ENCODE peak calls at places on chromosomes 2 and 18, in nine cellular contexts. U is stomach, L is tibial nerve, G is HepG2, E is H1, Y is SK-N-SH, C is ovary, J is sigmoid colon, T is K562. P is an unnamed sample.

GRCh38 chr2:3598197-3598910 is 3.4 kb downstream of the COLEC11 start:
- DNase-seq in C (no peak), T (no peak), Y (no peak), J (no peak), U (no peak), L (no peak), G (no peak), E (no peak), P (no peak)

GRCh38 chr2:16152928-16153753 is 212.8 kb downstream of the MYCN start:
- DNase-seq in J (no peak), L (no peak), Y (no peak), E (no peak), U (no peak), G (no peak), T (no peak), C (no peak), P (no peak)

GRCh38 chr2:157839162-157839801 is 36.8 kb downstream of the ACVR1 start:
- DNase-seq in Y (peak; percentile 63), C (no peak), L (no peak), G (peak; percentile 70), E (peak; percentile 63), J (no peak), T (peak; percentile 79), U (no peak), P (no peak)

GRCh38 chr18:10378688-10379465 is 75.6 kb upstream of the APCDD1 start:
- DNase-seq in C (no peak), J (no peak), U (no peak), G (no peak), L (no peak), T (no peak), Y (no peak), E (no peak), P (no peak)

GRCh38 chr2:200703132-200703925 is 108.4 kb upstream of the BZW1 start:
- DNase-seq in C (no peak), U (no peak), Y (peak; percentile 15), L (no peak), J (no peak), G (peak; percentile 77), T (peak; percentile 48), E (no peak), P (no peak)

GRCh38 chr2:139160838-139161237 is 380.6 kb upstream of the NXPH2 start:
- DNase-seq in L (no peak), E (no peak), C (no peak), U (no peak), G (no peak), T (no peak), Y (no peak), J (no peak), P (no peak)

GRCh38 chr2:236946871-236947270 is 138.8 kb upstream of the COPS8 start:
- DNase-seq in E (no peak), C (no peak), L (no peak), T (no peak), U (no peak), G (no peak), Y (no peak), J (peak; percentile 46), P (peak; percentile 83)

GRCh38 chr18:53004798-53005197 is 664.8 kb downstream of the DCC start:
- DNase-seq in C (no peak), E (no peak), T (no peak), J (no peak), Y (no peak), G (no peak), U (no peak), L (no peak), P (no peak)

GRCh38 chr2:238231251-238231793 is 8.5 kb downstream of the HES6 start:
- DNase-seq in T (peak; percentile 80), L (peak; percentile 64), Y (no peak), G (no peak), C (peak; percentile 63), J (peak; percentile 91), E (peak; percentile 91), U (peak; percentile 75), P (peak; percentile 94)

GRCh38 chr2:137935591-137935990 is 28.7 kb upstream of the HNMT start:
- DNase-seq in U (no peak), J (no peak), E (no peak), Y (no peak), G (no peak), L (no peak), C (no peak), T (no peak), P (no peak)

GRCh38 chr2:99775585-99775984 is 285.8 kb upstream of the REV1 start:
- DNase-seq in G (no peak), C (no peak), E (no peak), J (no peak), L (no peak), T (no peak), U (no peak), Y (no peak), P (no peak)

GRCh38 chr2:191010887-191011885 is 2.8 kb downstream of the STAT1 start:
- DNase-seq in C (no peak), E (no peak), T (no peak), U (no peak), L (no peak), J (no peak), G (no peak), Y (no peak), P (no peak)

GRCh38 chr2:110116033-110116710 is 550 bp upstream of the MALL start:
- DNase-seq in L (no peak), T (peak; percentile 3), U (no peak), J (no peak), E (peak; percentile 63), Y (peak; percentile 62), C (no peak), G (no peak), P (peak; percentile 92)

GRCh38 chr2:20623741-20624155 is 27.1 kb downstream of the HS1BP3 start:
- DNase-seq in T (no peak), Y (no peak), G (no peak), E (no peak), J (peak; percentile 58), L (no peak), U (no peak), C (peak; percentile 33), P (no peak)

GRCh38 chr2:111694690-111695089 is 189.3 kb downstream of the ANAPC1 start:
- DNase-seq in C (no peak), T (no peak), J (peak; percentile 67), L (no peak), U (no peak), E (no peak), Y (no peak), G (no peak), P (no peak)

GRCh38 chr2:181312515-181312927 is 144.7 kb upstream of the ITGA4 start:
- DNase-seq in L (no peak), Y (no peak), T (no peak), G (no peak), E (no peak), J (no peak), U (no peak), C (no peak), P (no peak)
- H3K4me1 ChIP-seq in L (no peaks in the 10 kb centered on the region), Y (no peaks in the 10 kb centered on the region), T (no peaks in the 10 kb centered on the region), G (no peaks in the 10 kb centered on the region), E (no peaks in the 10 kb centered on the region), J (no peaks in the 10 kb centered on the region), U (no peaks in the 10 kb centered on the region), C (no peaks in the 10 kb centered on the region), P (no peaks in the 10 kb centered on the region)

DNA sequence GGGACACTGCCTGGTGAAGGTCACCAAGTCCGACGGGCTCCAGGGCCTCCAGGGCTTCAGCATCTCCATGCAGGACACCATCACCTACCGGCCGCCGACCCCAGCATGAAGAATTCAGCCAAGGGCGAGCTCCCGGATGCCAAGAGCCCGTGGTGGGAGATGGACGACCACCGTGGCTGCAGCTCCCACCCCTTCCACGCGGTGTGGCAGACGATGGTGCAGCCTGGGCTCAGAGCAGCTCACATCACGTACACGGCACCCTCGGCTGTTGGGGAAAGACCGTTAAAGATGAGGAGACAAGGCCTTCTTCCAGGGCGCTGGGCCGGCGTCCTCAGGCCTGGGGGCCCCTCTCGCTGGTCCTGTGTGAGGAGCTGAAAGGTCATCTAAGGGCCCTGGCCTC is 31.2 kb upstream of the ADNP2 start:
- DNase-seq in Y (no peak), J (no peak), U (no peak), E (no peak), C (no peak), L (no peak), T (no peak), G (no peak), P (no peak)
- TF ChIP-seq EP300 in Y (no peak), J (no peak), U (no peak), E (no peak), C (no peak), L (no peak), T (no peak), G (no peak), P (no peak)

GRCh38 chr2:27685577-27685976 is 21.9 kb downstream of the SLC4A1AP start:
- DNase-seq in L (no peak), C (no peak), Y (no peak), E (no peak), J (no peak), G (no peak), U (no peak), T (no peak), P (no peak)

GRCh38 chr2:27690052-27690451 is 26.4 kb downstream of the SLC4A1AP start:
- DNase-seq in C (no peak), J (no peak), Y (no peak), L (no peak), U (no peak), T (no peak), G (no peak), E (no peak), P (no peak)

GRCh38 chr2:27687232-27687631 is 23.5 kb downstream of the SLC4A1AP start:
- DNase-seq in Y (no peak), G (no peak), E (no peak), U (no peak), J (no peak), C (no peak), T (no peak), L (no peak), P (no peak)

GRCh38 chr2:27683390-27684071 is 19.8 kb downstream of the SLC4A1AP start:
- DNase-seq in C (peak; percentile 76), J (peak; percentile 78), E (peak; percentile 93), L (peak; percentile 59), G (peak; percentile 97), U (peak; percentile 85), T (peak; percentile 94), Y (peak; percentile 78), P (no peak)

GRCh38 chr2:27689424-27689823 is 25.7 kb downstream of the SLC4A1AP start:
- DNase-seq in T (no peak), L (no peak), E (no peak), J (no peak), G (no peak), U (no peak), C (no peak), Y (no peak), P (no peak)
- H3K36me3 ChIP-seq in T (peaks cover 47% of the 10 kb centered on the region), L (no peaks in the 10 kb centered on the region), E (peaks cover 5% of the 10 kb centered on the region), J (peaks cover 20% of the 10 kb centered on the region), G (peaks cover 50% of the 10 kb centered on the region), U (peaks cover 91% of the 10 kb centered on the region), C (no peaks in the 10 kb centered on the region), Y (peaks cover 65% of the 10 kb centered on the region), P (peaks cover 97% of the 10 kb centered on the region)

DNA sequence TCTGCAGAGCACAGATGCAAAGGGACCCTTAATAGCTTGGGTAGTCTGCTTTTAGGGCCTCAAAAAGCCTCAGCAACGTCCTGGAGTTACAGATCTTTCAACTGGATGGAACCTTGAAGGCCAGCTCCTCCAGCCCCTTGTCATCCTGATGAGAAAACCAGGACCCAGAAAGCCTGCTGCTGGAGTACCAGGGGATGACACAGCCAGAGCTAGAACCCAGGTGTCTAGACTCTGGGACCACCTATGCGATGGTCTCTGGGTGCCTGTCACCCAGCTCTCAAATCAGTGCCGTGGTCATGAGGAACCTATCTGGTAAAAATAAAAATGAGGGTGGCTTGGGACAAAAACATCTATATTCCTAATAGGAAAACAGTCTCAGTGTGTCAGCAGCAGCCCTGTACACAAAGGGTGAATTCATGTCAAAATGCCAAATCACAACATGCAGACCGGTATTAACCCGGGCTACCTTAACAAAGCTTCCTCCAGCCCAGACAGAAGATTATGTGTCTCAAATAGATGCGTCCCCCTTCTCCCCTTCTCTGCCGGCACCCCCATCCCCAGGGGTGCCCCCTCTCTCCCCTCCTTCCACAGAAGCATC is 28.5 kb downstream of the SMAD7 start:
- DNase-seq in J (peak; percentile 37), C (no peak), U (no peak), Y (no peak), T (no peak), L (no peak), G (no peak), E (no peak), P (no peak)
- H3K4me1 ChIP-seq in J (peaks cover 60% of the 10 kb centered on the region), C (peaks cover 38% of the 10 kb centered on the region), U (peaks cover 92% of the 10 kb centered on the region), Y (peaks cover 60% of the 10 kb centered on the region), T (peaks cover 39% of the 10 kb centered on the region), L (peaks cover 28% of the 10 kb centered on the region), G (peaks cover 58% of the 10 kb centered on the region), E (peaks cover 7% of the 10 kb centered on the region), P (peaks cover 62% of the 10 kb centered on the region)